ENCODE peak calls at places on chromosomes 2 and 18, in nine cellular contexts. One of them, this sample, is unnamed.

GRCh38 chr18:24983566-24983965 is 368.4 kb downstream of the ZNF521 start:
- DNase-seq in OCI-LY7: no peak
- DNase-seq in effector memory CD4-positive, alpha-beta T cell: no peak
- DNase-seq in uterus: no peak
- DNase-seq in IMR-90: no peak
- DNase-seq in PC-3: no peak
- DNase-seq in gastrocnemius medialis: no peak
- DNase-seq in heart left ventricle: no peak
- DNase-seq in Peyer's patch: no peak
- DNase-seq in this sample: no peak

GRCh38 chr2:156005999-156006712 is 326.4 kb downstream of the NR4A2 start:
- DNase-seq in OCI-LY7: no peak
- DNase-seq in effector memory CD4-positive, alpha-beta T cell: no peak
- DNase-seq in uterus: no peak
- DNase-seq in IMR-90: no peak
- DNase-seq in PC-3: peak
- DNase-seq in gastrocnemius medialis: no peak
- DNase-seq in heart left ventricle: peak
- DNase-seq in Peyer's patch: no peak
- DNase-seq in this sample: no peak

GRCh38 chr2:127626175-127626574 is 19.8 kb upstream of the GPR17 start:
- DNase-seq in OCI-LY7: no peak
- DNase-seq in effector memory CD4-positive, alpha-beta T cell: no peak
- DNase-seq in uterus: no peak
- DNase-seq in IMR-90: no peak
- DNase-seq in PC-3: no peak
- DNase-seq in gastrocnemius medialis: no peak
- DNase-seq in heart left ventricle: peak
- DNase-seq in Peyer's patch: no peak
- DNase-seq in this sample: no peak

GRCh38 chr2:7951001-7951400 is 730.9 kb upstream of the ID2 start:
- DNase-seq in OCI-LY7: no peak
- DNase-seq in effector memory CD4-positive, alpha-beta T cell: no peak
- DNase-seq in uterus: no peak
- DNase-seq in IMR-90: no peak
- DNase-seq in PC-3: no peak
- DNase-seq in gastrocnemius medialis: no peak
- DNase-seq in heart left ventricle: no peak
- DNase-seq in Peyer's patch: no peak
- DNase-seq in this sample: no peak

GRCh38 chr18:56995579-56996194 is 151.2 kb upstream of the BOD1L2 start:
- DNase-seq in OCI-LY7: no peak
- DNase-seq in effector memory CD4-positive, alpha-beta T cell: no peak
- DNase-seq in uterus: no peak
- DNase-seq in IMR-90: no peak
- DNase-seq in PC-3: no peak
- DNase-seq in gastrocnemius medialis: no peak
- DNase-seq in heart left ventricle: no peak
- DNase-seq in Peyer's patch: no peak
- DNase-seq in this sample: peak

GRCh38 chr2:128377071-128377910 is 58.6 kb upstream of the HS6ST1 start:
- DNase-seq in OCI-LY7: no peak
- DNase-seq in effector memory CD4-positive, alpha-beta T cell: no peak
- DNase-seq in uterus: no peak
- DNase-seq in IMR-90: no peak
- DNase-seq in PC-3: no peak
- DNase-seq in gastrocnemius medialis: no peak
- DNase-seq in heart left ventricle: peak
- DNase-seq in Peyer's patch: no peak
- DNase-seq in this sample: no peak

GRCh38 chr2:182186132-182186735 is 200.6 kb downstream of the PPP1R1C start:
- DNase-seq in OCI-LY7: peak
- DNase-seq in effector memory CD4-positive, alpha-beta T cell: no peak
- DNase-seq in uterus: no peak
- DNase-seq in IMR-90: peak
- DNase-seq in PC-3: peak
- DNase-seq in gastrocnemius medialis: no peak
- DNase-seq in heart left ventricle: no peak
- DNase-seq in Peyer's patch: no peak
- DNase-seq in this sample: peak

GRCh38 chr2:24210723-24211122 is 35.9 kb downstream of the FAM228A start:
- DNase-seq in OCI-LY7: no peak
- DNase-seq in effector memory CD4-positive, alpha-beta T cell: no peak
- DNase-seq in uterus: no peak
- DNase-seq in IMR-90: no peak
- DNase-seq in PC-3: no peak
- DNase-seq in gastrocnemius medialis: no peak
- DNase-seq in heart left ventricle: no peak
- DNase-seq in Peyer's patch: no peak
- DNase-seq in this sample: no peak

GRCh38 chr18:22639026-22639463 is 221.3 kb upstream of the CTAGE1 start:
- DNase-seq in OCI-LY7: no peak
- DNase-seq in effector memory CD4-positive, alpha-beta T cell: no peak
- DNase-seq in uterus: no peak
- DNase-seq in IMR-90: peak
- DNase-seq in PC-3: peak
- DNase-seq in gastrocnemius medialis: no peak
- DNase-seq in heart left ventricle: no peak
- DNase-seq in Peyer's patch: no peak
- DNase-seq in this sample: peak

DNA sequence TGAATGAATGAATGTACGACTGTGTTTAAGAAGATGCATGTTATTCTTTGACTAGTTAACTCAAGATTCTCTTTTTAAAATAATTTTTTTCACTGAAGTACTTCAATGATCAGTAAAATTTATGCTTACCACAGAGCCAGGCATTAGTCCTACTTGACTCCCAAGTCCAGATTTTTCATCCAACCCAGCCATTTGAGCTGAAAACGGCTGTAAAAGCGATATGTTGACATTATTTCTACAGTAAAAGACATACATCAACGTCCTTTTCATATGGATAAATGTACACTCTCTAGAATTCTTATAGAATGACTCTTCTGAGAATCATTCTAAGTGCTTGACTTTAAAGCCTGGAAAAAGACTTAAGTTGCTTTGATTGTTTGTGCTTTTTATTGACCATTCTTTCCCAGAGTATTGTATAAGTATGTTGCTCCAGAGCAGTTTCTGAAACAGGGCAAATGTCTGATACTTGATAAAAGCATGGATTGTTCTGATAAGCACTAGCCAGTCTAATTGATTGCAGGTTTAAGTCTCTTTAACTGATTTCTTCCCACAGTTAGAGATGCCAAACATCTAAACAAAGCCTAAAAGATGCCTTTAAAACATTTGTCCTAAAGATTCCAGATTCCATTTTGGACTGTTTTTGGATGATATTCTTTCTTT is 90.9 kb downstream of the COL5A2 start:
- DNase-seq in OCI-LY7: no peak
- DNase-seq in effector memory CD4-positive, alpha-beta T cell: no peak
- DNase-seq in uterus: no peak
- DNase-seq in IMR-90: peak
- DNase-seq in PC-3: peak
- DNase-seq in gastrocnemius medialis: no peak
- DNase-seq in heart left ventricle: no peak
- DNase-seq in Peyer's patch: no peak
- DNase-seq in this sample: no peak
- H3K27ac ChIP-seq in OCI-LY7: no peak
- H3K27ac ChIP-seq in effector memory CD4-positive, alpha-beta T cell: no peak
- H3K27ac ChIP-seq in uterus: no peak
- H3K27ac ChIP-seq in IMR-90: peak
- H3K27ac ChIP-seq in PC-3: peak
- H3K27ac ChIP-seq in gastrocnemius medialis: no peak
- H3K27ac ChIP-seq in heart left ventricle: no peak
- H3K27ac ChIP-seq in Peyer's patch: no peak
- H3K27ac ChIP-seq in this sample: no peak

DNA sequence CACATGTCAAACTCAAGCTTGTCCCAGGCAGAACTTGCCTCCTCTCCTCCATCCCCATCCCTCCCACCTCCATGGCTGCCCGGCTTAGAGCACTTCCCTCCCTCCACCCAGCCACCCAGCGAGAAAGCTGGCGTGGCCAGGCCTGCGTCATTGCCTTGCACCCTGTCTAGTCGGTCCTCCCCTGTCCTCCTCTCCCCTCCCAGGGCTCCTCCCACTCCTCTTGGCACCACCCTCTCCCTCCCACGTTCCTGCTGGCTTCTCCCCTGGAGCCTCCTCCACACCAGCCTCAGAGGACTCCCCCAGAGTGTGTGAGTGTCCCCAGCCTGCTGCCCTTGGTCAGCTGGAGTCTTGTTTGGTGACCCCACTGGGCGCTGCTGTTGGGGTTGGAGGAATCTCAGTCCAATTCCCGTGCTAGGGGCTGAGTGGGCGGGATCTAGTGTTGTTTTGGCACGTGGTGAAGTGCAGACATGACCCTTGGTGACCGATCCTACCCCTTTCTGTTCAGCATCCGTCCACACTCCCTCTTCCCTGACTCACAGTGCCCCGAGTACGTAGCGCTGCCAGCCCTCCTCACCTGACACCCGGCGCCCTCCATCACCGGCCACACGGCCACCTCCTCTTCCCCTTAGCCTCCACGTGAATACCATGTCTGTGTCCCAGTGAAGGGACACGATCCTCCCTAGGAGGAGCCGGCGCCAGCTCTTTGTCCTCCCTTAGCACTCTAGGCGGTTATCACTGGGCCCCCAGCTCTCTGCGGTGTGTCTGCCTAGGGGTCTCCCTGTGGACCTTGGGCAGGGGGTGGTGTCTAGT is 41.4 kb downstream of the ATP6V1C2 start:
- DNase-seq in OCI-LY7: no peak
- DNase-seq in effector memory CD4-positive, alpha-beta T cell: no peak
- DNase-seq in uterus: no peak
- DNase-seq in IMR-90: peak
- DNase-seq in PC-3: no peak
- DNase-seq in gastrocnemius medialis: no peak
- DNase-seq in heart left ventricle: no peak
- DNase-seq in Peyer's patch: no peak
- DNase-seq in this sample: peak
- H3K4me3 ChIP-seq in OCI-LY7: no peak
- H3K4me3 ChIP-seq in effector memory CD4-positive, alpha-beta T cell: no peak
- H3K4me3 ChIP-seq in uterus: no peak
- H3K4me3 ChIP-seq in IMR-90: no peak
- H3K4me3 ChIP-seq in PC-3: no peak
- H3K4me3 ChIP-seq in gastrocnemius medialis: no peak
- H3K4me3 ChIP-seq in heart left ventricle: peak
- H3K4me3 ChIP-seq in Peyer's patch: no peak
- H3K4me3 ChIP-seq in this sample: no peak

GRCh38 chr18:1014496-1014895 is 109.8 kb downstream of the ADCYAP1 start:
- DNase-seq in OCI-LY7: no peak
- DNase-seq in effector memory CD4-positive, alpha-beta T cell: no peak
- DNase-seq in uterus: no peak
- DNase-seq in IMR-90: no peak
- DNase-seq in PC-3: no peak
- DNase-seq in gastrocnemius medialis: no peak
- DNase-seq in heart left ventricle: no peak
- DNase-seq in Peyer's patch: no peak
- DNase-seq in this sample: no peak

GRCh38 chr18:1017227-1017626 is 112.6 kb downstream of the ADCYAP1 start:
- DNase-seq in OCI-LY7: no peak
- DNase-seq in effector memory CD4-positive, alpha-beta T cell: no peak
- DNase-seq in uterus: no peak
- DNase-seq in IMR-90: no peak
- DNase-seq in PC-3: no peak
- DNase-seq in gastrocnemius medialis: no peak
- DNase-seq in heart left ventricle: no peak
- DNase-seq in Peyer's patch: no peak
- DNase-seq in this sample: no peak

GRCh38 chr18:1015777-1016176 is 111.1 kb downstream of the ADCYAP1 start:
- DNase-seq in OCI-LY7: no peak
- DNase-seq in effector memory CD4-positive, alpha-beta T cell: no peak
- DNase-seq in uterus: no peak
- DNase-seq in IMR-90: no peak
- DNase-seq in PC-3: no peak
- DNase-seq in gastrocnemius medialis: no peak
- DNase-seq in heart left ventricle: no peak
- DNase-seq in Peyer's patch: no peak
- DNase-seq in this sample: peak

GRCh38 chr18:1013951-1014350 is 109.3 kb downstream of the ADCYAP1 start:
- DNase-seq in OCI-LY7: no peak
- DNase-seq in effector memory CD4-positive, alpha-beta T cell: no peak
- DNase-seq in uterus: no peak
- DNase-seq in IMR-90: no peak
- DNase-seq in PC-3: no peak
- DNase-seq in gastrocnemius medialis: no peak
- DNase-seq in heart left ventricle: no peak
- DNase-seq in Peyer's patch: no peak
- DNase-seq in this sample: no peak

DNA sequence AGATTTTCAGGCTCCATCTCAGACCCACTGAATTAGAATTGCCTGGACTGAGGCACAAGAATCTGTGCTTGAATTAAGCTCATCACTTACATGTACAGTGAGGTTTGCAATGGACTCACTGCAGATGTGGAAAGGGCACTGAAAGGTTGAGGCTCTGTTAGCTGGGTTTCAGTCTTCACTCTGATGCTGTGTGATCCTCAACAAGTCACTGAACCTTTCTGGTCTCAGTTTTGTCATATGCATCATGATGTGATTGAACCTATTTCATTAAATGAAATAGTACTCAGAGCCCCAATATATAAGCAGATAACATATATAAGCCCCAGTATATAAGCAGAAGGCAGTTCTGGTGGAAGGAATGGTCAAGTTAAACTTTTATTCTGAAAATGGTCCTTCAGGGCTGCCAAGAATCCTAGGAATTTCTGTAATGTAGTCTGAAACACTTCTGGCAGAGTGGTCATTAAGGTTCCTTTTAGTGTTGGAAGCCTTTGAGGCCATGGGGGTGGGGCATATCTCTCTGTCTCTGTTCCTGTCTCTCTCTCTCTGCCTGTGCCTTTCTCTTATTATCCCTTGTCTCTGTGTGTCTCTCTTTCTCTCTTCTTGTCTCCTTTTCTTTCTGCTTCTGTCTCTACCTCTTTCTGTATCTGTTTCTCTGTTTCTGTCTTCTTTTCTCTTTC is 110.4 kb downstream of the ADCYAP1 start:
- DNase-seq in OCI-LY7: no peak
- DNase-seq in effector memory CD4-positive, alpha-beta T cell: no peak
- DNase-seq in uterus: no peak
- DNase-seq in IMR-90: no peak
- DNase-seq in PC-3: no peak
- DNase-seq in gastrocnemius medialis: no peak
- DNase-seq in heart left ventricle: no peak
- DNase-seq in Peyer's patch: no peak
- DNase-seq in this sample: peak
- H3K27ac ChIP-seq in OCI-LY7: no peak
- H3K27ac ChIP-seq in effector memory CD4-positive, alpha-beta T cell: no peak
- H3K27ac ChIP-seq in uterus: no peak
- H3K27ac ChIP-seq in IMR-90: no peak
- H3K27ac ChIP-seq in PC-3: no peak
- H3K27ac ChIP-seq in gastrocnemius medialis: no peak
- H3K27ac ChIP-seq in heart left ventricle: no peak
- H3K27ac ChIP-seq in Peyer's patch: no peak
- H3K27ac ChIP-seq in this sample: no peak

DNA sequence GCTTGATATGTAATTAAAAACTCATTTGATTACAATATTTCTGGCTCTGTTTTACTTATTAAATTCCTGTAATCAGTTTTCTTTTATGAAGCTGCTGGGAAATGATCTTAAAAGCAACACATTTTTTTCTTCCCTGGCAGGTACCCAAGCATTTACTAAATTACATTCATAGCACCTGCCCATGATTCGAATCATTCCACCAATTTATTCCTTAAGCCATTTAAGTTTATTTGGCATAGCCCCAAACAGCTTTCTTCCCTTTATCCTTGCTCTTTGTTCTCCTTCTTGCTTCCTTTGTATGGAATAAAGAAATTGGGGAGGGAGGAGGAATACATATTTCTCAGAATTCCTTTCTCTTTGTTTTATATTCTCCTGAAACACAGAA is 241.3 kb downstream of the AGPS start:
- DNase-seq in OCI-LY7: no peak
- DNase-seq in effector memory CD4-positive, alpha-beta T cell: no peak
- DNase-seq in uterus: no peak
- DNase-seq in IMR-90: no peak
- DNase-seq in PC-3: no peak
- DNase-seq in gastrocnemius medialis: no peak
- DNase-seq in heart left ventricle: no peak
- DNase-seq in Peyer's patch: no peak
- DNase-seq in this sample: no peak
- H3K4me3 ChIP-seq in OCI-LY7: peak
- H3K4me3 ChIP-seq in effector memory CD4-positive, alpha-beta T cell: no peak
- H3K4me3 ChIP-seq in uterus: peak
- H3K4me3 ChIP-seq in IMR-90: no peak
- H3K4me3 ChIP-seq in PC-3: no peak
- H3K4me3 ChIP-seq in gastrocnemius medialis: peak
- H3K4me3 ChIP-seq in heart left ventricle: peak
- H3K4me3 ChIP-seq in Peyer's patch: no peak
- H3K4me3 ChIP-seq in this sample: no peak

This sample was measured in cardiac muscle cell.